ENCODE peak calls at places on chromosomes 13 and 19, in eight cellular contexts. G, Z, I, T, J, R, A and F are unnamed samples.

GRCh38 chr13:74290324-74290773 is 156.1 kb upstream of the KLF12 start:
- DNase-seq in R (no peak), J (no peak), I (no peak), A (no peak), G (peak), Z (peak), T (no peak), F (peak)

GRCh38 chr13:73335226-73335625 is 276.4 kb downstream of the KLF5 start:
- DNase-seq in R (no peak), T (no peak), G (peak), I (no peak), J (peak), A (peak), Z (no peak), F (peak)

GRCh38 chr13:53264751-53265150 is 236.1 kb downstream of the OLFM4 start:
- DNase-seq in J (no peak), Z (no peak), G (no peak), A (no peak), R (no peak), T (no peak), I (no peak), F (no peak)

GRCh38 chr19:27719034-27719433 is 1493.9 kb downstream of the UQCRFS1 start:
- DNase-seq in R (no peak), A (no peak), J (no peak), G (no peak), Z (no peak), T (no peak), I (no peak), F (no peak)

GRCh38 chr19:18785179-18786124 is 5.7 kb downstream of the COMP start:
- DNase-seq in A (no peak), J (no peak), R (no peak), Z (peak), I (peak), G (peak), T (peak), F (no peak)

GRCh38 chr19:296476-297225 is 5.4 kb upstream of the PLPP2 start:
- DNase-seq in R (no peak), Z (peak), I (peak), A (no peak), T (no peak), J (no peak), G (no peak), F (no peak)

GRCh38 chr19:45637890-45638667 is 1.1 kb downstream of the EML2 start:
- DNase-seq in T (no peak), I (no peak), A (peak), R (no peak), G (peak), J (no peak), Z (peak), F (no peak)

GRCh38 chr13:98868932-98869331 is 108.9 kb downstream of the DOCK9 start:
- DNase-seq in Z (no peak), G (no peak), T (no peak), J (no peak), A (no peak), R (no peak), I (no peak), F (no peak)

GRCh38 chr13:78609464-78610205 is 6.3 kb upstream of the POU4F1 start:
- DNase-seq in G (peak), A (no peak), Z (peak), J (no peak), R (no peak), T (no peak), I (peak), F (no peak)

GRCh38 chr19:14031719-14032480 is at the start of gene IL27RA:
- DNase-seq in I (peak), T (peak), J (no peak), G (peak), R (no peak), A (no peak), Z (peak), F (no peak)

GRCh38 chr13:111270765-111271164 is 49.7 kb upstream of the TEX29 start:
- DNase-seq in A (no peak), R (no peak), T (no peak), G (peak), J (no peak), I (no peak), Z (no peak), F (no peak)